ENCODE peak calls at places on chromosomes 1 and 21, in six cellular contexts. X is IMR-90, T is mesenchymal stem cell, V is trophoblast cell, C is H1, D is H9. A is an unnamed sample.

GRCh38 chr1:226133504-226134123 is 52.9 kb downstream of the ACBD3 start:
- DNase-seq in T (no peak), X (no peak), D (no peak), V (no peak), C (peak), A (no peak)

GRCh38 chr21:31475223-31475622 is 131.2 kb upstream of the TIAM1 start:
- DNase-seq in T (no peak), V (no peak), D (no peak), X (no peak), C (no peak), A (no peak)

GRCh38 chr1:119275930-119276215 is 92.7 kb upstream of the HAO2 start:
- DNase-seq in T (no peak), D (no peak), C (no peak), V (no peak), X (no peak), A (no peak)

GRCh38 chr1:203995228-203995627 is 77.7 kb upstream of the SOX13 start:
- DNase-seq in T (no peak), V (no peak), C (no peak), D (no peak), X (no peak), A (no peak)

GRCh38 chr1:183039330-183039729 is 16.1 kb downstream of the LAMC1 start:
- DNase-seq in C (no peak), V (peak), X (no peak), T (no peak), D (no peak), A (no peak)

GRCh38 chr1:2318294-2319278 is 72.8 kb downstream of the MORN1 start:
- DNase-seq in X (no peak), D (no peak), V (no peak), C (no peak), T (no peak), A (no peak)

GRCh38 chr1:50454911-50455310 is 31.7 kb upstream of the DMRTA2 start:
- DNase-seq in C (no peak), T (no peak), X (no peak), V (no peak), D (no peak), A (no peak)

GRCh38 chr1:7441442-7441841 is 329.7 kb upstream of the VAMP3 start:
- DNase-seq in C (no peak), T (no peak), D (no peak), V (no peak), X (no peak), A (no peak)

GRCh38 chr1:4081806-4082645 is 182.0 kb upstream of the C1orf174 start:
- DNase-seq in T (no peak), V (no peak), D (no peak), C (no peak), X (no peak), A (no peak)

GRCh38 chr1:156499703-156500577 is 635 bp downstream of the MEF2D start:
- DNase-seq in V (no peak), T (peak), C (peak), D (no peak), X (peak), A (no peak)

GRCh38 chr1:218430802-218431201 is 85.7 kb downstream of the TGFB2 start:
- DNase-seq in X (peak), V (no peak), D (no peak), T (peak), C (no peak), A (no peak)

GRCh38 chr21:38819719-38820147 is 14.0 kb downstream of the ETS2 start:
- DNase-seq in T (peak), D (no peak), X (peak), C (no peak), V (peak), A (no peak)

GRCh38 chr1:59150537-59151386 is 146.1 kb upstream of the FGGY start:
- DNase-seq in C (no peak), X (peak), D (no peak), T (peak), V (peak), A (no peak)

GRCh38 chr21:43919871-43920801 is 55.1 kb downstream of the AGPAT3 start:
- DNase-seq in D (no peak), C (peak), V (no peak), X (peak), T (no peak), A (no peak)

GRCh38 chr1:214793708-214794107 is 190.7 kb downstream of the CENPF start:
- DNase-seq in D (no peak), X (no peak), V (no peak), C (no peak), T (no peak), A (no peak)

GRCh38 chr1:155069551-155070391 is 6.2 kb downstream of the EFNA4 start:
- DNase-seq in V (no peak), C (no peak), X (no peak), D (no peak), T (no peak), A (no peak)

GRCh38 chr1:65256860-65257719 is 52.3 kb upstream of the DNAJC6 start:
- DNase-seq in C (no peak), X (no peak), V (peak), T (no peak), D (no peak), A (no peak)

GRCh38 chr1:197743578-197743977 is 31.7 kb downstream of the DENND1B start:
- DNase-seq in X (no peak), C (no peak), V (no peak), T (no peak), D (no peak), A (no peak)

GRCh38 chr1:29525941-29526340 is 289.6 kb downstream of the PTPRU start:
- DNase-seq in C (no peak), V (no peak), T (no peak), D (no peak), X (no peak), A (no peak)

GRCh38 chr1:222618001-222618879 is at the start of gene MIA3:
- DNase-seq in T (peak), C (peak), V (peak), X (peak), D (peak), A (peak)

GRCh38 chr1:190172636-190173410 is 304.8 kb downstream of the BRINP3 start:
- DNase-seq in V (no peak), X (peak), D (no peak), T (no peak), C (no peak), A (no peak)

GRCh38 chr1:159915571-159916239 is 9.6 kb downstream of the TAGLN2 start:
- DNase-seq in X (no peak), C (no peak), T (no peak), V (peak), D (no peak), A (no peak)

GRCh38 chr1:41360074-41361027 is 883 bp upstream of the FOXO6 start:
- DNase-seq in X (no peak), T (peak), C (peak), V (peak), D (peak), A (no peak)

GRCh38 chr1:41361028-41361494 is at the start of gene FOXO6:
- DNase-seq in C (peak), X (peak), V (peak), T (peak), D (peak), A (peak)

GRCh38 chr1:41362357-41362721 is 1.1 kb downstream of the FOXO6 start:
- DNase-seq in D (no peak), X (no peak), V (no peak), C (no peak), T (no peak), A (no peak)

GRCh38 chr1:41362749-41363631 is 1.8 kb downstream of the FOXO6 start:
- DNase-seq in V (no peak), D (no peak), X (no peak), C (no peak), T (no peak), A (no peak)

GRCh38 chr1:41361495-41362356 is 492 bp downstream of the FOXO6 start:
- DNase-seq in T (no peak), V (peak), D (no peak), X (no peak), C (peak), A (no peak)
- H3K23ac ChIP-seq in T (no peak), V (no peak), D (no peak), X (no peak), C (no peak), A (peak)

GRCh38 chr1:53826367-53826766 is 11.7 kb downstream of the NDC1 start:
- DNase-seq in D (no peak), X (peak), V (no peak), T (peak), C (no peak), A (no peak)
- H2AFZ ChIP-seq in D (no peak), X (no peak), V (no peak), T (no peak), C (no peak), A (no peak)

DNA sequence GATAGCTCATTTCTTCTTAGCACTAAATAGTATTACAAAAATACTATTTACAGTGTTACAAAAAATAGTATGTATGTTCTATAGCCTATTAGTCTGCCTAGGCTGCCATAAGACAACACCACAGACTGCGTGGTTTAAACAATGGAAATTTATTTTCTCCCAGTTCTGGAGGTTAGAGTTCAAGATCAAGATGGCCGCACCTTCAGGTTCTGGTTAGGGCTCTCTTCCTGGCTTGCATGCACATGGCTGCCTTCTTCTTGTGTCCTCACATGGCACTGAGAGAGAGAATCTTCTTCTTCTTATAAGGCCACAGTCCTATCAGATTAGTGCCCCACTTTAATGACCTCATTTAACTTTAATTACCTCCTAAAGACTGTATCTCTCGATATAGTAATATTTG is 4.1 kb downstream of the ATF6 start:
- DNase-seq in X (no peak), C (no peak), V (no peak), D (no peak), T (no peak), A (no peak)
- H3K23ac ChIP-seq in X (no peak), C (no peak), V (no peak), D (no peak), T (no peak), A (no peak)

DNA sequence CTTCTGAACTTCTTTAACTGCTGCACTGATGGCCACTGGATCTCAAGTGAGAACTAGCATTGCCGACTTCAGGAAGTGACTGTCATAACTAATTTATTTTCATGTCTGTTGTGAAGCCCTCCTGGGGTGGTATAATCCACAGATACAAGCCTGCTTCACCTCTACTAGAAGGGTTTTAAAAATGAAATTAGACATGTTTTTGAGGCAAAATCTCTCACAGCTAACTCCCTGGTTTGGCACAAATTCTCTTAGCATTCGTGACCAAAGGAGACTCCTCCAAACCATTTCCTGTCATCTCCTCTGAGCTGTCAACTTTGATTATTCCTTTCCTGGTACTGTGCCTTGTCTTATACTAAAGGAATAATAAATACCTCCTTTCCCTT is 274.5 kb downstream of the RRAGC start:
- DNase-seq in V (no peak), D (no peak), X (no peak), T (no peak), C (no peak), A (no peak)
- H2AFZ ChIP-seq in V (no peak), D (no peak), X (no peak), T (no peak), C (no peak), A (no peak)

GRCh38 chr1:47924649-47925048 is 72.5 kb downstream of the TRABD2B start:
- DNase-seq in X (no peak), V (no peak), C (no peak), D (no peak), T (no peak), A (no peak)
- H3K23ac ChIP-seq in X (no peak), V (no peak), C (no peak), D (no peak), T (no peak), A (no peak)

GRCh38 chr1:234551032-234551378 is 59.0 kb downstream of the IRF2BP2 start:
- DNase-seq in T (no peak), C (no peak), D (peak), V (no peak), X (no peak), A (no peak)
- H2AFZ ChIP-seq in T (no peak), C (peak), D (no peak), V (no peak), X (no peak), A (peak)

DNA sequence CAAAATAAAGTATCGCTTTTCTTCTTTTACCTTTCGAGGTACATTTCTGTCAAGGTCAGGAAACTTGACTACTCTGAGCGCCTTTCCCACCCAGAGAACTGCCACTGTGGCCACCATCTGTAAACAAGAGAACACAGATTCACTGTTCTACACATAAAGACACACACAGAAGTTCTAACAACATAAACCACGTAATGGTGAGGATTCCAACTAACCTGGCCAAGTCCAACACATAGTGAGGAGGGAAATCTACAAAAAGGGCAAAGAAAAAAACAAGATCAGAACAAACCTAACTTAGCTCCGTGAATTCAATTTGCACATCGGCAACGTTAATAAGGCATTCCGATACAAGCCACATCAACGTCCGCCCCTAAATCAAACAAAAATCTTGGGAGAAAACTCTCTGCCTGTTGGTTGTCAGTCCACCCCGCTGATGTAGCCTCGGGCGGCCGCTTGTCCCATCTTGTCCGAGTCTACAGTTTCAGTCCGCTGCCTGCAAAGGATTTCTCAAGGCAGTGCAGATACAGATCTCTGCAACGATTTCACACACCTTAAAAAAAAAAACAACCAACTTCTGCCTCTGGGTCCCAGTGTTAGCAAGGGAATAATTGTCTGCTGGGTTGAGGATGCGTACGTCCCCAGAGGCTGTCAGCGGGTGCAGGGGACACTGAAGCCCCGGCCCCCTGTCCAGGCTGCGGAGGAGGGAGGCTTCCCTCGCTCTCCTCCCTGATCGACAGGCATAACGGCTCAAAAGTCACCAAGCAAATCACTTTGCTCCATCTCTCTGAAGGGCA is 1.0 kb downstream of the SLC35D1 start:
- DNase-seq in D (peak), C (no peak), V (peak), T (peak), X (peak), A (peak)
- H3K23ac ChIP-seq in D (no peak), C (no peak), V (no peak), T (peak), X (peak), A (no peak)